ENCODE peak calls at places on chromosomes 5 and 9, in seven cellular contexts. X is upper lobe of left lung, H is HepG2, J is prostate gland, C is breast epithelium, Y is transverse colon, O is Panc1. P is an unnamed sample.

GRCh38 chr5:90383903-90384302 is 25.7 kb downstream of the CETN3 start:
- DNase-seq in X (no peak), H (no peak), J (no peak), C (no peak), Y (no peak), O (no peak), P (no peak)

GRCh38 chr9:132154925-132155324 is 6.9 kb upstream of the NTNG2 start:
- DNase-seq in X (no peak), H (no peak), J (no peak), C (no peak), Y (no peak), O (no peak), P (no peak)

GRCh38 chr5:141960449-141961323 is 2.7 kb upstream of the PCDH12 start:
- DNase-seq in X (no peak), H (peak; percentile 79), J (peak; percentile 84), C (peak; percentile 86), Y (peak; percentile 93), O (peak; percentile 64), P (peak; percentile 61)

GRCh38 chr9:114310471-114311450 is 12.1 kb upstream of the ORM1 start:
- DNase-seq in X (no peak), H (no peak), J (no peak), C (no peak), Y (no peak), O (no peak), P (no peak)

GRCh38 chr5:178332096-178332780 is 99.6 kb upstream of the PHYKPL start:
- DNase-seq in X (no peak), H (no peak), J (peak; percentile 53), C (no peak), Y (no peak), O (no peak), P (no peak)

GRCh38 chr5:9054821-9055589 is 490.9 kb downstream of the SEMA5A start:
- DNase-seq in X (no peak), H (no peak), J (no peak), C (no peak), Y (no peak), O (no peak), P (no peak)

GRCh38 chr9:74643303-74643933 is 146.3 kb downstream of the RORB start:
- DNase-seq in X (no peak), H (no peak), J (no peak), C (no peak), Y (no peak), O (no peak), P (no peak)

GRCh38 chr5:56814361-56814962 is 887 bp upstream of the MAP3K1 start:
- DNase-seq in X (peak; percentile 81), H (peak; percentile 28), J (peak; percentile 40), C (peak; percentile 50), Y (peak; percentile 39), O (no peak), P (no peak)

GRCh38 chr9:128067622-128067897 is 440 bp upstream of the NAIF1 start:
- DNase-seq in X (no peak), H (no peak), J (no peak), C (no peak), Y (no peak), O (no peak), P (no peak)
- TF ChIP-seq POLR2AphosphoS5 in X (no peak), H (peak; percentile 73), J (no peak), C (peak; percentile 91), Y (no peak), O (peak; percentile 70), P (no peak)

GRCh38 chr9:4740373-4740622 is 704 bp downstream of the AK3 start:
- DNase-seq in X (no peak), H (no peak), J (no peak), C (no peak), Y (no peak), O (no peak), P (no peak)

GRCh38 chr9:4742246-4742645 is 1.2 kb upstream of the AK3 start:
- DNase-seq in X (no peak), H (no peak), J (no peak), C (no peak), Y (no peak), O (no peak), P (no peak)

GRCh38 chr9:4739587-4740372 is 1.2 kb downstream of the AK3 start:
- DNase-seq in X (peak; percentile 47), H (no peak), J (no peak), C (no peak), Y (peak; percentile 39), O (no peak), P (no peak)

GRCh38 chr9:4741365-4742031 is 496 bp upstream of the AK3 start:
- DNase-seq in X (no peak), H (peak; percentile 37), J (peak; percentile 38), C (no peak), Y (peak; percentile 55), O (no peak), P (no peak)

DNA sequence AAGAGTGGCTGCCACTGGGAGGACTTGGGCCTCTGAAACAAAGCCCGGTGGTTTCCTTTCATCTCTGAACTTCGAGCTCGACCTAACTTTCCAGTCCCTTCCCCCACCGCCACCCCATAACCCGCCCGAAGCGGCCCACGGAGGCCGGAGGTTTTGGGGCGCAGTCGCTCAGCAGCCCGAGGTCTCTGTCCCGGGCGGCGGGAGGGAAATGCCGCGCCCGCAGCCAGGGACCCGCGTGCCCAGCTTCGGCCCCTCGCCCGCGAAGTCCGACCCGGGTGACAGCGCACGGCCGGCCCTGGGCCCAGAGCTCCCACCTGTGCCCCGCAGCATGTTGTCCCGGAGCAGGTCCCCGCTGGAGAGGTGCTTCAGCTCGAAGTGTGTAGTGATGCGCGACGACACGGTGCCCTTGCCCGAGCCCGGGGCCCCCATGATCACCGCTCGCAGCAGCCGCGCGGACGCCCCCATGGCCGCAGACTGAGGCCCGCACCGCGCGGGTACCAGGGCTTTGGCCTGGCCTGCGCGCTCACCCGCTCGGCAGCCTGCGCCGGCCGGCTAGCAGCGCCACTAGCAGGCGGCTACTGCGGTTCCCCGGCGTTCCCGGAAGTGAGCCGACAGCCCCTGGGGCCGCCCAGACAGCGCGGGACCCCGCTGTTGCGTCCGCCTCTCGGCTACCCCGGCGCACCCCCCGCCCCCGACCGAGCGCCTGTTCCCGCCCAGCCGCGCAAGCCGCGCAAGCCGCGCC is at the start of gene AK3:
- DNase-seq in X (peak; percentile 96), H (peak; percentile 83), J (peak; percentile 89), C (peak; percentile 77), Y (peak; percentile 93), O (no peak), P (peak; percentile 86)
- TF ChIP-seq POLR2AphosphoS5 in X (peak; percentile 83), H (peak; percentile 77), J (peak; percentile 29), C (peak; percentile 54), Y (peak; percentile 80), O (no peak), P (peak; percentile 63)

GRCh38 chr5:1385395-1386273 is 40.7 kb upstream of the CLPTM1L start:
- DNase-seq in X (peak; percentile 98), H (peak; percentile 20), J (peak; percentile 87), C (peak; percentile 82), Y (peak; percentile 95), O (no peak), P (peak; percentile 85)

GRCh38 chr5:1384521-1384920 is 39.6 kb upstream of the CLPTM1L start:
- DNase-seq in X (no peak), H (no peak), J (no peak), C (no peak), Y (no peak), O (no peak), P (no peak)

GRCh38 chr5:1387876-1388275 is 43.0 kb upstream of the CLPTM1L start:
- DNase-seq in X (no peak), H (no peak), J (no peak), C (no peak), Y (no peak), O (no peak), P (no peak)

GRCh38 chr5:1387059-1387755 is 42.3 kb upstream of the CLPTM1L start:
- DNase-seq in X (no peak), H (no peak), J (no peak), C (no peak), Y (no peak), O (no peak), P (no peak)

DNA sequence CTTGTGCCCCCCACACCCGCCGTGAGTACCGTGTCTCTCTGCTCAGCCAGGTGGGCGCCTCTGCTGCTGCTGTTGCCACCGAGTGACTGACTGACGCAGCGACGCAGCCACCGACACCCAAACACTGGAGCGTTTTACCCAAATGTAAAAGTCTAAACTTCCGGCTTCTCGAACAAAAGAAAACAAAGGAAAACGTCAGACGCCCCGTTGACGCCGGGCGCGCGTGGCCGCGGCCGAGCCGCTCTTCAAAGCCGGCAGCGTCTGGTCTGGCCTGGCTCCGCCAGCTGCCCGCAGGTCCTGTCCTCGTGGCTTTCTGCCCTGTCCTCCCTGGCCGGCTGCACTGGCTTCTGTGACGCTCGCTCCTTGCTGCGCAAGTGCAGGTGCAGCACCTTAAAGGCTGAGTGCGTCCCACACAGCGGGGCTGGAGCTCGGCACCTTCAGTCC is 41.4 kb upstream of the CLPTM1L start:
- DNase-seq in X (peak; percentile 95), H (no peak), J (peak; percentile 74), C (peak; percentile 71), Y (peak; percentile 68), O (no peak), P (peak; percentile 37)
- TF ChIP-seq POLR2AphosphoS5 in X (no peak), H (no peak), J (peak; percentile 56), C (no peak), Y (no peak), O (no peak), P (no peak)

DNA sequence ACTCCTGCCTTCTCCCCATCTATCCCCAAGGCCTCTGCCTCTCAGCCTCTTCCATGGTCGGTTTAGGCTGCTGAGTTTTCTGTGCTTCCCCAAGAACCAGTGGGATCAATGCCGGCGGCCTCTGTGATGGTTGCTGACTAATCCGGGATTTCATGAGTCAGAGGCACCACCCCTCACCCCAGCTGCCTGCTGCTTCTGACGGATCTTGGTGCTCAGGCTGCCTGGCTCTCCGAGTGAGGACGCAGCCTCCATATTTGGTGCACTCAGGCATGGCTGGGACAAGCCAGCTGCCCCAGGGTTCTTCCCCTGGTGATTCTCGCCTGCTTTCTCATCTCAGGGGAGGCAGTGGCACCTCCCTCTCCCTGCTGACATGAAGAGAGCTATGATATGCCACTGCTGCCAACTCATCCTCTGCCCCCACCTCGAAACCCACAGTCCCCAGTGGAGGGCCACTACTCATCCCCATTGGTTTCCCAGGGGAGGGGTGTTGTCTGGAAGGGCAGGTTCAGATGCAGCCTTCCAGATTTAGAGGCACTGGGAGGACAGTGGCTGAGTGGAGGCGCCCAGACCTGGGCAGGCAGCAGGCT is 3.3 kb upstream of the MAN1B1 start:
- DNase-seq in X (no peak), H (peak; percentile 70), J (no peak), C (no peak), Y (peak; percentile 42), O (peak; percentile 73), P (no peak)
- TF ChIP-seq POLR2AphosphoS5 in X (no peak), H (no peak), J (no peak), C (no peak), Y (no peak), O (no peak), P (no peak)

DNA sequence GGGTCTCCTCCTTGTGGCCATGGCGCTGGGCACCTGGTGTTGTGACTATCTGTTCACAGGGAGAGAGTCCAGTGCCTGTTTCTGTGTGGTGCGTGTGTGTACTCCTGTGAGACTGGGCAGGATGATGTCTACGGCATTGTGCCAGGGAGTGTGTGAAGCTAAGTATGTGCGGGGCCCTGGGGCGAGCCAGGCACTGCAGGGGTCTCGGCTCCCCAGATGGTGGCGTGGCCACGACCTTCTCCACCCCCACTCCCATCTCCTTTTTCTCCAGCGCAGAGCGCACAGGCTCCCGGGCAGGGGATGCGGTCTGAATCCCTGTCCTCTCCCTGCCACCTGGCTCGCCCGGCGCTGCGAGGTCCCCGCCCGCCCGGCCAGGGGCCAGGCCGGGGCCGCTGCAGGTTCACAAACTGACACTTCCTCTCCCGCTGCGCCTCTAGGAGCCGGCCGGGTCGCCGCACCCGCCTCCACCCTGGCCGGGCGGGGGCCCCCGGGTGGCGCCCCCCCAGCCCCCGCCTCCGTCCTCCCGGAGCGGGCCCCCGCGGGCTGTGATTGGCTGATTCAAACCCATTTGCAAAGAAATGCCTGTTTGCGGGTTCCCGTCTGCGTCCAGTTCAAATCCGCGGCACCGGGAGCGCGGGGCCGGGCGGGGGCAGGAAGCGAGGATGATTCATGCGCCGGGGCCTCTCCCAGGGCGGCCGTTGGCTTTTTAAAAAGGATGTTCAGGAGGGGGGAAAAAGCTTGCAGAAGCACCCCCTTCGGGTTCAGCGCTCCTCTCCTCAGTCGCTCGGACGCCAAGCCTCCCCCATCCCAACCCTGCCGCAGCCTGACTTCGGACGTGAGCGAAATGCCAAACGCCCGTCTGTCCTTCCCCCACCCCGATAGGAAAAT is 790 bp downstream of the PHF19 start:
- DNase-seq in X (peak; percentile 94), H (peak; percentile 86), J (peak; percentile 64), C (peak; percentile 71), Y (peak; percentile 89), O (no peak), P (peak; percentile 88)
- TF ChIP-seq POLR2AphosphoS5 in X (peak; percentile 44), H (no peak), J (peak; percentile 61), C (no peak), Y (peak; percentile 61), O (no peak), P (peak; percentile 76)